ENCODE peak calls at places on chromosomes 16 and 17, in eight cellular contexts. Y, T, Q, H, L, Z, P and C are unnamed samples.

GRCh38 chr16:76265434-76266045 is 11.7 kb upstream of the CNTNAP4 start:
- DNase-seq in Y (peak), T (peak), Q (peak), H (peak), L (no peak), Z (peak), P (no peak), C (peak)

GRCh38 chr16:46962629-46963028 is 10.8 kb downstream of the DNAJA2 start:
- DNase-seq in Y (no peak), T (peak), Q (no peak), H (no peak), L (no peak), Z (no peak), P (no peak), C (no peak)

GRCh38 chr17:32917081-32917480 is 10.9 kb upstream of the TMEM98 start:
- DNase-seq in Y (no peak), T (no peak), Q (no peak), H (no peak), L (no peak), Z (no peak), P (no peak), C (no peak)

GRCh38 chr16:55264949-55265348 is 59.1 kb upstream of the IRX6 start:
- DNase-seq in Y (no peak), T (peak), Q (no peak), H (no peak), L (no peak), Z (no peak), P (no peak), C (no peak)

GRCh38 chr17:30091771-30092170 is 24.8 kb upstream of the NSRP1 start:
- DNase-seq in Y (peak), T (peak), Q (no peak), H (no peak), L (no peak), Z (peak), P (no peak), C (no peak)

GRCh38 chr16:70349783-70350182 is 3.1 kb downstream of the DDX19A start:
- DNase-seq in Y (no peak), T (no peak), Q (no peak), H (no peak), L (no peak), Z (no peak), P (no peak), C (no peak)

GRCh38 chr17:39623356-39623950 is 3.3 kb upstream of the PPP1R1B start:
- DNase-seq in Y (peak), T (peak), Q (peak), H (peak), L (no peak), Z (peak), P (peak), C (peak)

GRCh38 chr16:11429823-11430222 is 84.6 kb downstream of the RMI2 start:
- DNase-seq in Y (no peak), T (no peak), Q (no peak), H (no peak), L (no peak), Z (no peak), P (no peak), C (no peak)

GRCh38 chr17:51346218-51346982 is 86.1 kb downstream of the UTP18 start:
- DNase-seq in Y (no peak), T (peak), Q (no peak), H (no peak), L (no peak), Z (peak), P (peak), C (no peak)

GRCh38 chr17:77437017-77437416 is 296.2 kb downstream of the SEC14L1 start:
- DNase-seq in Y (peak), T (peak), Q (no peak), H (no peak), L (no peak), Z (peak), P (peak), C (no peak)

GRCh38 chr17:80871341-80871740 is 120.3 kb upstream of the CHMP6 start:
- DNase-seq in Y (no peak), T (no peak), Q (no peak), H (no peak), L (no peak), Z (no peak), P (no peak), C (no peak)

GRCh38 chr17:47937915-47938314 is 3.5 kb upstream of the PNPO start:
- DNase-seq in Y (no peak), T (no peak), Q (no peak), H (no peak), L (no peak), Z (no peak), P (no peak), C (no peak)

GRCh38 chr17:79612468-79613194 is 1.8 kb upstream of the RBFOX3 start:
- DNase-seq in Y (no peak), T (peak), Q (peak), H (peak), L (no peak), Z (peak), P (no peak), C (peak)

GRCh38 chr16:86722970-86723369 is 144.6 kb downstream of the FOXL1 start:
- DNase-seq in Y (no peak), T (peak), Q (no peak), H (no peak), L (no peak), Z (no peak), P (no peak), C (no peak)

GRCh38 chr16:48911700-48912099 is 301.7 kb upstream of the N4BP1 start:
- DNase-seq in Y (no peak), T (peak), Q (no peak), H (no peak), L (no peak), Z (no peak), P (no peak), C (no peak)

GRCh38 chr17:27378482-27379200 is 77.6 kb upstream of the KSR1 start:
- DNase-seq in Y (no peak), T (no peak), Q (no peak), H (no peak), L (no peak), Z (peak), P (no peak), C (no peak)

GRCh38 chr16:47787695-47788094 is 326.6 kb downstream of the PHKB start:
- DNase-seq in Y (peak), T (peak), Q (no peak), H (peak), L (no peak), Z (peak), P (no peak), C (no peak)

GRCh38 chr16:87845213-87845612 is 24.1 kb downstream of the SLC7A5 start:
- DNase-seq in Y (no peak), T (no peak), Q (no peak), H (no peak), L (no peak), Z (no peak), P (no peak), C (no peak)

GRCh38 chr16:30628628-30629342 is 18.6 kb upstream of the ZNF689 start:
- DNase-seq in Y (peak), T (peak), Q (peak), H (peak), L (no peak), Z (peak), P (peak), C (peak)

GRCh38 chr17:28575126-28575795 is 1.4 kb downstream of the ALDOC start:
- DNase-seq in Y (no peak), T (no peak), Q (no peak), H (no peak), L (no peak), Z (no peak), P (peak), C (no peak)

GRCh38 chr16:86846136-86846535 is 267.8 kb downstream of the FOXL1 start:
- DNase-seq in Y (no peak), T (no peak), Q (no peak), H (no peak), L (no peak), Z (no peak), P (no peak), C (no peak)

GRCh38 chr16:23423496-23424049 is 29.4 kb downstream of the COG7 start:
- DNase-seq in Y (peak), T (peak), Q (no peak), H (peak), L (peak), Z (peak), P (no peak), C (peak)

GRCh38 chr16:49497466-49497865 is 123.9 kb downstream of the C16orf78 start:
- DNase-seq in Y (no peak), T (no peak), Q (no peak), H (no peak), L (no peak), Z (no peak), P (no peak), C (no peak)

GRCh38 chr16:88306860-88307545 is 75.8 kb upstream of the ZNF469 start:
- DNase-seq in Y (peak), T (peak), Q (no peak), H (no peak), L (peak), Z (peak), P (no peak), C (peak)

GRCh38 chr16:74521691-74522090 is 85.2 kb downstream of the GLG1 start:
- DNase-seq in Y (peak), T (no peak), Q (no peak), H (no peak), L (peak), Z (peak), P (peak), C (no peak)

GRCh38 chr17:8965394-8966168 is at the start of gene PIK3R5:
- DNase-seq in Y (no peak), T (no peak), Q (peak), H (no peak), L (no peak), Z (peak), P (no peak), C (no peak)

GRCh38 chr16:75379911-75380847 is 53.1 kb downstream of the CFDP1 start:
- DNase-seq in Y (no peak), T (no peak), Q (no peak), H (no peak), L (no peak), Z (no peak), P (no peak), C (peak)

GRCh38 chr17:14245002-14245401 is 8.3 kb upstream of the CDRT15 start:
- DNase-seq in Y (no peak), T (no peak), Q (no peak), H (no peak), L (no peak), Z (no peak), P (no peak), C (peak)

GRCh38 chr16:79082955-79083354 is 517.6 kb downstream of the MAF start:
- DNase-seq in Y (no peak), T (no peak), Q (no peak), H (no peak), L (no peak), Z (no peak), P (no peak), C (no peak)

GRCh38 chr17:28953444-28954118 is 2.3 kb upstream of the PHF12 start:
- DNase-seq in Y (no peak), T (peak), Q (peak), H (peak), L (no peak), Z (peak), P (no peak), C (peak)

GRCh38 chr17:61248399-61248798 is 151.2 kb upstream of the TBX2 start:
- DNase-seq in Y (no peak), T (no peak), Q (no peak), H (no peak), L (no peak), Z (no peak), P (no peak), C (no peak)

GRCh38 chr16:17476414-17477259 is 5.9 kb upstream of the XYLT1 start:
- DNase-seq in Y (peak), T (peak), Q (peak), H (peak), L (peak), Z (peak), P (no peak), C (peak)